ENCODE peak calls at places on chromosomes 7 and 10, in five cellular contexts. Y, N, V, G and D are unnamed samples.

GRCh38 chr7:96300981-96301380 is 20.9 kb downstream of the SLC25A13 start:
- DNase-seq in Y (no peak), N (no peak), V (no peak), G (no peak), D (no peak)

GRCh38 chr7:77474756-77475155 is 58.6 kb upstream of the GSAP start:
- DNase-seq in Y (no peak), N (no peak), V (no peak), G (no peak), D (no peak)

GRCh38 chr10:112262556-112262955 is 20.6 kb upstream of the TECTB start:
- DNase-seq in Y (peak), N (no peak), V (peak), G (no peak), D (no peak)

GRCh38 chr7:5429857-5430611 is 6.4 kb upstream of the TNRC18 start:
- DNase-seq in Y (no peak), N (no peak), V (peak), G (peak), D (no peak)

GRCh38 chr7:28586736-28587135 is 174.4 kb downstream of the CREB5 start:
- DNase-seq in Y (no peak), N (no peak), V (no peak), G (no peak), D (no peak)

GRCh38 chr10:35780970-35781642 is 139.0 kb upstream of the FZD8 start:
- DNase-seq in Y (no peak), N (no peak), V (no peak), G (no peak), D (no peak)

GRCh38 chr7:14321947-14322346 is 332.5 kb upstream of the ETV1 start:
- DNase-seq in Y (no peak), N (no peak), V (no peak), G (no peak), D (no peak)

GRCh38 chr7:1620835-1621234 is 49.2 kb upstream of the ELFN1 start:
- DNase-seq in Y (no peak), N (no peak), V (no peak), G (no peak), D (no peak)

GRCh38 chr10:9209105-9209798 is 1154.8 kb downstream of the GATA3 start:
- DNase-seq in Y (peak), N (peak), V (peak), G (peak), D (peak)

GRCh38 chr10:79246209-79246581 is 101.1 kb upstream of the PPIF start:
- DNase-seq in Y (no peak), N (peak), V (no peak), G (no peak), D (no peak)

GRCh38 chr7:102890292-102890970 is 22.4 kb upstream of the LRRC17 start:
- DNase-seq in Y (peak), N (no peak), V (peak), G (no peak), D (no peak)

GRCh38 chr7:157397751-157398691 is 61.2 kb downstream of the DNAJB6 start:
- DNase-seq in Y (peak), N (peak), V (peak), G (peak), D (peak)

GRCh38 chr7:2104107-2104710 is 128.5 kb downstream of the MAD1L1 start:
- DNase-seq in Y (peak), N (peak), V (peak), G (peak), D (peak)

GRCh38 chr10:64506963-64507362 is 985.8 kb downstream of the REEP3 start:
- DNase-seq in Y (no peak), N (no peak), V (no peak), G (peak), D (no peak)

GRCh38 chr10:128498746-128499145 is 372.5 kb upstream of the MKI67 start:
- DNase-seq in Y (no peak), N (no peak), V (no peak), G (no peak), D (no peak)

GRCh38 chr10:74093530-74094164 is 57.0 kb downstream of the AP3M1 start:
- DNase-seq in Y (no peak), N (no peak), V (no peak), G (no peak), D (no peak)

GRCh38 chr10:131750171-131750895 is 150.5 kb upstream of the PPP2R2D start:
- DNase-seq in Y (no peak), N (no peak), V (no peak), G (no peak), D (no peak)

GRCh38 chr10:117339569-117339968 is 35.7 kb downstream of the PDZD8 start:
- DNase-seq in Y (no peak), N (no peak), V (peak), G (no peak), D (no peak)

GRCh38 chr10:118504044-118504944 is 91.2 kb downstream of the PRLHR start:
- DNase-seq in Y (peak), N (no peak), V (peak), G (peak), D (no peak)

GRCh38 chr10:77176224-77176623 is 461.4 kb downstream of the KCNMA1 start:
- DNase-seq in Y (no peak), N (no peak), V (no peak), G (no peak), D (peak)

GRCh38 chr10:34553753-34554152 is 261.3 kb downstream of the PARD3 start:
- DNase-seq in Y (no peak), N (no peak), V (no peak), G (no peak), D (no peak)

GRCh38 chr10:128897414-128897928 is 569.6 kb upstream of the MGMT start:
- DNase-seq in Y (no peak), N (no peak), V (no peak), G (peak), D (no peak)

GRCh38 chr7:75732764-75733630 is 5.7 kb downstream of the HIP1 start:
- DNase-seq in Y (peak), N (no peak), V (peak), G (no peak), D (peak)

GRCh38 chr7:67466109-67466508 is 469.5 kb downstream of the TYW1 start:
- DNase-seq in Y (no peak), N (no peak), V (no peak), G (no peak), D (no peak)

GRCh38 chr7:90816511-90817142 is 220.5 kb downstream of the CDK14 start:
- DNase-seq in Y (peak), N (peak), V (peak), G (no peak), D (no peak)

GRCh38 chr7:84256481-84256880 is 61.9 kb upstream of the SEMA3A start:
- DNase-seq in Y (no peak), N (no peak), V (peak), G (no peak), D (no peak)

GRCh38 chr10:46286991-46287693 is at the start of gene ANTXRL:
- DNase-seq in Y (no peak), N (no peak), V (no peak), G (no peak), D (no peak)

GRCh38 chr10:73529089-73529832 is 33.4 kb upstream of the PPP3CB start:
- DNase-seq in Y (peak), N (peak), V (peak), G (peak), D (peak)

GRCh38 chr7:76234931-76235441 is 33.3 kb downstream of the SRRM3 start:
- DNase-seq in Y (peak), N (peak), V (peak), G (peak), D (peak)

GRCh38 chr7:98568891-98569290 is 48.2 kb upstream of the NPTX2 start:
- DNase-seq in Y (no peak), N (no peak), V (no peak), G (no peak), D (no peak)

GRCh38 chr7:936131-937054 is 18.1 kb downstream of the ADAP1 start:
- DNase-seq in Y (peak), N (peak), V (peak), G (no peak), D (no peak)

GRCh38 chr7:18459439-18459838 is 36.1 kb upstream of the HDAC9 start:
- DNase-seq in Y (peak), N (no peak), V (no peak), G (no peak), D (no peak)

GRCh38 chr10:114780610-114781184 is 40.9 kb upstream of the FHIP2A start:
- DNase-seq in Y (no peak), N (no peak), V (no peak), G (no peak), D (no peak)

GRCh38 chr10:115030483-115031200 is 62.5 kb upstream of the ATRNL1 start:
- DNase-seq in Y (no peak), N (no peak), V (no peak), G (peak), D (no peak)

GRCh38 chr7:54705436-54705835 is 53.6 kb downstream of the SEC61G start:
- DNase-seq in Y (peak), N (no peak), V (peak), G (no peak), D (no peak)

GRCh38 chr10:22690614-22691431 is 23.6 kb downstream of the PIP4K2A start:
- DNase-seq in Y (no peak), N (no peak), V (peak), G (peak), D (no peak)

GRCh38 chr10:114519306-114519669 is 115.0 kb upstream of the AFAP1L2 start:
- DNase-seq in Y (peak), N (no peak), V (no peak), G (no peak), D (no peak)

DNA sequence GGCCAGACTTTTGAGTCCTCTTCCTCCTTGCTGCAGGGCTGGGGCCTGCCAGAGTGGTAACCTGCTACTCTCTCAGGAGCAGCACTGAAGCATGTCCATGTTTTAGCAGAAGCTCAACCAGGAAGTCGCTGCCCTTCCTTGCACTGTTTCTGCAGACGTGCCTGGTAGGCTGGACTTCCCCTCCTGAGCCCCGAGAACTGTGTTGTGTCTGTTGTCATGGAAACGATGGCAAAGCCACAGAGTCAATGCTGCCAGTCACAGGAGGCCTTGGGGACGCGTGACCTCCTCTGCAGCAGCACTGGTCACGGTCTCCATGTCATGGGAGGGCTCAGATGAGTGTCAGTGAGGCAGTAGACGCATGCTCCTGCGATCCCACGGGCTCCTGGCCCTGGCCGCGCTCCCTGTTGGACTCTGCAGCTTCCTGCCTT is 145.5 kb downstream of the FANK1 start:
- DNase-seq in Y (peak), N (peak), V (peak), G (peak), D (peak)
- H2AFZ ChIP-seq in Y (peak), N (peak), V (peak), G (no peak), D (peak)

DNA sequence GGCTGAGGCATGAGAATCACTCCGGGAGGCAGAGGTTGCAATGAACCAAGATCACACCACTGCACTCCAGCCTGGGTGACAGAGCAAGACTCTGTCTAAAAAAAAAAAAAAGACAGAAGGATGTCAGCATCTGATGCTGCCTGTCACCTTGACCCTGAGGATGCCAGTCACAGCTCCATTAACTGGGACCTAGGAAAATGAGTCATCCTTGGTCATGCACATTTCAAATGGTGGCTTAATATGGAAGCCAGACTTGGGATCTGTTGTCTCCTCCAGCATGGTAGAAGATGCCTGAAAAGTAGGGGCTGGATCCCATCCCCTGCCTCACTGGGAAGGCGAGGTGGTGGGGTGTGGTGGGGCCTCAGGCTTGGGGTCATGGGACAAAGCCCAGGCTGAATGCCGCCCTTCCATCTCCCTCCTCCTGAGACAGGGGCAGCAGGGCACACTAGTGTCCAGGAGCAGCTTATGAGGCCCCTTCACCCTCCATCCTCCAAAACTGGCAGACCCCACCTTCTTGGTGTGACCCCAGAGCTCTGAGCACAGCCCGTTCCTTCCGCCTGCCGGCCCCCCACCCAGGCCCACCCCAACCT is 1.3 kb downstream of the NOS3 start:
- DNase-seq in Y (no peak), N (no peak), V (no peak), G (no peak), D (no peak)
- H2AFZ ChIP-seq in Y (no peak), N (no peak), V (no peak), G (no peak), D (no peak)

DNA sequence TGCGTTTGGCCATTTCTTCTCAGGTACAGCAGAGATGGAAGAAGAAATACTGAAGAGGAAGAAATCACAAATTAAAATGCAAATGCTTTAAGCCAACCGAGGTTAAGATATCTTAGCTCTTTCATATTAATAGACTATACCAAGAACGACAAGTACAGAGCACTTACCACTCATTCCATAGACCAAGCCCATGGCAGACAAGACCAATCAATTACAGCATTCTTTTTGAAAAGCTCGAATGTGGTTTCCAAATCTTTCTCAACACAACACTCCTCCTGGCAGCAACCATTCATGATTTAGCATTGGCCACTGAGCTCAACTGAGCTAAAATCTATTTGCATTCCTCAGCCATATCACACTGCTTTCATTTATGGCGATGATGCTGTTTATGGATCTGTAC is 2.7 kb downstream of the ASAH2 start:
- DNase-seq in Y (no peak), N (no peak), V (no peak), G (no peak), D (no peak)
- H2AFZ ChIP-seq in Y (no peak), N (no peak), V (no peak), G (no peak), D (no peak)

GRCh38 chr7:115241151-115241550 is 319.3 kb downstream of the MDFIC start:
- DNase-seq in Y (no peak), N (no peak), V (no peak), G (no peak), D (no peak)
- H2AFZ ChIP-seq in Y (no peak), N (no peak), V (no peak), G (no peak), D (no peak)

GRCh38 chr7:30728591-30729100 is 23.3 kb upstream of the INMT start:
- DNase-seq in Y (no peak), N (no peak), V (no peak), G (no peak), D (no peak)
- H2AFZ ChIP-seq in Y (no peak), N (no peak), V (no peak), G (no peak), D (no peak)

GRCh38 chr7:100794741-100795140 is 32.6 kb downstream of the EPHB4 start:
- DNase-seq in Y (no peak), N (no peak), V (no peak), G (no peak), D (no peak)

GRCh38 chr7:100802951-100803350 is 24.4 kb downstream of the EPHB4 start:
- DNase-seq in Y (no peak), N (no peak), V (no peak), G (no peak), D (no peak)

GRCh38 chr7:100801833-100802568 is 25.3 kb downstream of the EPHB4 start:
- DNase-seq in Y (peak), N (no peak), V (peak), G (no peak), D (no peak)

GRCh38 chr7:100803398-100804161 is 23.7 kb downstream of the EPHB4 start:
- DNase-seq in Y (peak), N (peak), V (peak), G (peak), D (peak)

DNA sequence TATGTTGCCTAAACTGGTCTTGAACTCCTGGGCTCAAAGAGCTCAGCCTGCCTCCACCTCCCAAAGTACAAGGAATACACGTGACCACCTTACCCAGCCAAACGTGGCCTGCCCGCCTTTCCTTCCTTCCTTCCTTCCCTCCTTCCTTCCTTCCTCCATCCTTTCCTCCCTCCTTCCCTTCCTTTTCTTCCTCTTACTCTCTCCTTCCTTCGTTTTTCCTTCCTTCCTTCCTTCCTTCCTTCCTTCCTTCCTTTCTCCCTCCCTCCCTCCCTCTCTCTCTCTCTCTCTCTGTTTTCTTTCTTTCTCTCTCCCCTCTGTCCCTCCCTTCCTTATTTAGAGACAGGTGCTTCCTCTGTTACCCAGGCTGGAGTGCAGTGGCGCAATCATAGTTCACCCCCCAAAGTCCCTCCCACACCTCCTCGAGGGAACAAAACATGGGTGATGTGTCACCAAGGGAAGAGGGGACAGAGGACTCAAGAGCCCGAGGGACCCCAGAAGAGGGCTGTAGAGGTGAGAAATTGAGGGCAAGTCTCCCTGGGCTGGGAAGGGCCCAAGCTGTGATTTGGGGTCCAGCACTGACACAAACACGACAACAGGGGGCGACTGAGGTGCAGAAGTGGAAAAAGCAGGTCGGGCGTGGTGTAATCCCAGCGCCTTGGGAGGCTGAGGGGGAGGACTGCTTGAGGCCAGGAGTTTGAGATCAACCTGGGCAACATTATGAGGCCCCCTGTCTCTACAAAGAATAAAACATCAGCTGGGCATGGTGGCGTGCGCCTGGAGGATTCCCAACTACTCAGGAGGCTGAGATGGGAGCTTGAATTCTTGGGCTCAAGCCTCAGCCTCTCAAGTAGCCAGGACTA is 28.1 kb downstream of the EPHB4 start:
- DNase-seq in Y (peak), N (peak), V (peak), G (peak), D (peak)
- H2AFZ ChIP-seq in Y (no peak), N (no peak), V (peak), G (no peak), D (no peak)